ENCODE peak calls at places on chromosomes 3 and 15, in five cellular contexts. Y, H, W, X and V are unnamed samples.

GRCh38 chr3:194091141-194091540 is 44.8 kb upstream of the HES1 start:
- DNase-seq in X (peak; percentile 83), H (no peak), Y (no peak), W (no peak), V (no peak)

GRCh38 chr3:30017882-30018281 is 588.5 kb upstream of the TGFBR2 start:
- DNase-seq in Y (no peak), X (no peak), H (no peak), W (no peak), V (no peak)

GRCh38 chr3:52811452-52812011 is 16.9 kb downstream of the ITIH3 start:
- DNase-seq in H (no peak), Y (no peak), X (no peak), W (no peak), V (no peak)

GRCh38 chr3:72343078-72343477 is 505.2 kb downstream of the SHQ1 start:
- DNase-seq in X (peak; percentile 71), W (no peak), H (no peak), Y (no peak), V (no peak)

GRCh38 chr3:167350245-167350862 is 29.7 kb downstream of the ZBBX start:
- DNase-seq in H (peak; percentile 8), W (no peak), X (peak; percentile 8), Y (no peak), V (no peak)

GRCh38 chr3:172042136-172042535 is 2.8 kb downstream of the FNDC3B start:
- DNase-seq in Y (no peak), H (no peak), W (no peak), X (no peak), V (no peak)

GRCh38 chr3:119579366-119580147 is at the start of gene ADPRH:
- DNase-seq in Y (peak; percentile 94), X (peak; percentile 57), H (peak; percentile 33), W (peak; percentile 89), V (peak; percentile 88)

GRCh38 chr3:42129014-42129953 is 38.1 kb downstream of the TRAK1 start:
- DNase-seq in W (no peak), Y (no peak), X (peak; percentile 29), H (no peak), V (no peak)

GRCh38 chr15:39157902-39158301 is 423.0 kb upstream of the THBS1 start:
- DNase-seq in Y (no peak), H (no peak), X (no peak), W (no peak), V (no peak)

GRCh38 chr3:105878061-105878460 is 9.2 kb upstream of the CBLB start:
- DNase-seq in X (peak; percentile 70), H (no peak), W (no peak), Y (no peak), V (no peak)

GRCh38 chr3:133667118-133667517 is 5.4 kb upstream of the TOPBP1 start:
- DNase-seq in Y (no peak), W (no peak), X (no peak), H (no peak), V (no peak)

GRCh38 chr3:133662256-133662773 is 574 bp upstream of the TOPBP1 start:
- DNase-seq in H (no peak), Y (no peak), W (no peak), X (peak; percentile 36), V (no peak)

GRCh38 chr3:133661454-133662255 is at the start of gene TOPBP1:
- DNase-seq in X (peak; percentile 69), H (no peak), Y (peak; percentile 88), W (peak; percentile 88), V (peak; percentile 96)

GRCh38 chr3:133659806-133660205 is 1.9 kb downstream of the TOPBP1 start:
- DNase-seq in X (no peak), H (no peak), Y (no peak), W (no peak), V (no peak)

GRCh38 chr3:133663569-133664313 is 2.0 kb upstream of the TOPBP1 start:
- DNase-seq in W (no peak), H (no peak), Y (no peak), X (peak; percentile 27), V (no peak)
- H3K36me3 ChIP-seq in W (no peaks in the 10 kb centered on the region), H (peaks cover 10% of the 10 kb centered on the region), Y (no peaks in the 10 kb centered on the region), X (peaks cover 3% of the 10 kb centered on the region), V (peaks cover 3% of the 10 kb centered on the region)

GRCh38 chr3:40996827-40997710 is 202.2 kb upstream of the CTNNB1 start:
- DNase-seq in H (no peak), W (no peak), Y (no peak), X (no peak), V (no peak)
- H3K27ac ChIP-seq in H (no peak overlapping the region), W (no peak overlapping the region), Y (no peak overlapping the region), X (no peak overlapping the region), V (no peak overlapping the region)

GRCh38 chr3:146542179-146542578 is 2.2 kb downstream of the PLSCR1 start:
- DNase-seq in X (peak; percentile 23), Y (no peak), H (no peak), W (no peak), V (no peak)
- H3K36me3 ChIP-seq in X (no peaks in the 10 kb centered on the region), Y (no peaks in the 10 kb centered on the region), H (peaks cover 2% of the 10 kb centered on the region), W (no peaks in the 10 kb centered on the region), V (no peaks in the 10 kb centered on the region)

GRCh38 chr3:69748503-69748902 is 9.2 kb downstream of the MITF start:
- DNase-seq in X (no peak), Y (no peak), W (no peak), H (no peak), V (no peak)
- H3K27ac ChIP-seq in X (no peak overlapping the region), Y (peak overlapping the region; percentile 64), W (no peak overlapping the region), H (no peak overlapping the region), V (peak overlapping the region; percentile 2)

GRCh38 chr3:47855461-47856383 is 52.8 kb downstream of the DHX30 start:
- DNase-seq in H (no peak), W (no peak), X (no peak), Y (peak; percentile 84), V (no peak)

GRCh38 chr3:47854720-47855455 is 52.0 kb downstream of the DHX30 start:
- DNase-seq in H (no peak), W (no peak), X (no peak), Y (peak; percentile 42), V (no peak)

GRCh38 chr3:47854267-47854666 is 51.3 kb downstream of the DHX30 start:
- DNase-seq in Y (no peak), W (no peak), H (no peak), X (no peak), V (no peak)

GRCh38 chr3:47857151-47857550 is 54.2 kb downstream of the DHX30 start:
- DNase-seq in H (no peak), Y (no peak), W (no peak), X (no peak), V (no peak)

DNA sequence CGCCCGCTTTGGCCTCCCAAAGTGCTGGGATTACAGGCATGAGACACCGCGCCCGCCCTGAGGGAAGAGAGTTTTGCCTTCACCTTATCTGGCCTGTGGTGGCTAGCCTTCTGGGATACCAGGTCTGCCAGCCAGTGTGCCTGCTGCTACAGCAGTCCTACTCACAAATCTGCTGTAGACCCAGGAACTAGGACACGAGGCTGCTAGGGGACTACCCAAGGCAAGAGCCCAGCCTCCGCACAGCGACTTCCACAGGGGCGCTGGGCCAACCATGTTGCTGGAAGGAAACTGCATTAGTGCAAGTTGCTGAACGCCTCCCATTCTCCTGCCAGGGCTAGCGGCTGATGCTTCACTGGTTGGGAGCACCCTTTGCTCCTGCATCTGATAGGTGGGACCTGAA is 53.7 kb downstream of the DHX30 start:
- DNase-seq in W (no peak), X (no peak), H (no peak), Y (peak; percentile 87), V (no peak)
- H3K36me3 ChIP-seq in W (peaks cover 46% of the 10 kb centered on the region), X (peaks cover 28% of the 10 kb centered on the region), H (peaks cover 2% of the 10 kb centered on the region), Y (peaks cover 3% of the 10 kb centered on the region), V (no peaks in the 10 kb centered on the region)

DNA sequence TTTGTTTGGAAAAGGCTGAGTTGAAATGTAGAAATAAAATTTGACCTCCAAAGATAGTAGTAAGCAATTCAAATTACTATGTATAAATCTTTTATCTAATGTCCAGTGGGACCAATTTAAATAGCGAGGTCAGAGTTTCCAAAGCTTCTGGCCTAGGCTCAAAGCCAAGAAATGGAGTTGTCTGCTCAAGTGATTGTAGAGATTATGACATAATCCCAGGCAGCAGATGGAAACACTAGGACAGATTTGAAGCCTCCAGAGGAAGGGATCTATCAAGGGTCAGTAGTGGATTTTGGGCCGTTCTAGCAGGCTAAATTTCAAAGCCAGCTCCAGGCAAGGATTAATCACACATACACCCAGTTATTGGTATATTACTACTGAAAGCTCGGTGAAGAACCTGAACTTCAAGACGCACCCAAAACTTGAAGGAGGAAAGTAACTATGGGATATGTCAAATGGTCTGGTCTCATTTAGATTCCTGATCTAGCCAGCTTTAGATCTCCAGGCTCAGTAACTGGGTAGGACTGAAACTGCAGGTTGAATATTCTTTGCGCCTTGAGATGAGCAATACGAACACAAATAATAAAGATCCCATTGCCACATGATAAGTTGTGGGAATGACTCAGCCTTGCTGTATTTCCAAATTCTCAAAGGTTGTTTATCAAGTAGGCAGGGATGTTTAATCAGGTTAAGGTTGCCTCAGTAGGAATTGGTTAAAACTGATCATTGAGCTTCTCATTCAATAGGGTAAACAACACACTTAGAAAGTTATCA is 30.9 kb upstream of the ARRDC4 start:
- DNase-seq in Y (no peak), H (no peak), W (no peak), X (no peak), V (no peak)
- H3K27ac ChIP-seq in Y (no peak overlapping the region), H (no peak overlapping the region), W (no peak overlapping the region), X (no peak overlapping the region), V (no peak overlapping the region)